ENCODE peak calls at places on chromosomes 6 and 20, in eight cellular contexts. K is WERI-Rb-1, Q is MCF 10A, F is endothelial cell, C is dorsolateral prefrontal cortex, D is astrocyte of the spinal cord, O is GM13976, Z is sigmoid colon. T is an unnamed sample.

GRCh38 chr6:155352812-155353211 is 38.5 kb upstream of the TFB1M start:
- DNase-seq in K (no peak), Q (peak), F (no peak), C (no peak), D (peak), O (no peak), Z (no peak), T (no peak)

GRCh38 chr20:56358600-56359211 is at the start of gene FAM210B:
- DNase-seq in K (peak), Q (peak), F (peak), C (peak), D (peak), O (peak), Z (peak), T (peak)

GRCh38 chr6:155645328-155645727 is 189.7 kb upstream of the NOX3 start:
- DNase-seq in K (no peak), Q (peak), F (no peak), C (no peak), D (peak), O (no peak), Z (no peak), T (no peak)

GRCh38 chr20:49668181-49668877 is 45.3 kb downstream of the B4GALT5 start:
- DNase-seq in K (no peak), Q (no peak), F (no peak), C (no peak), D (no peak), O (peak), Z (no peak), T (no peak)

GRCh38 chr20:31667315-31668285 is 29.9 kb downstream of the COX4I2 start:
- DNase-seq in K (no peak), Q (no peak), F (no peak), C (no peak), D (no peak), O (no peak), Z (no peak), T (no peak)

GRCh38 chr6:99241905-99242534 is 107.5 kb downstream of the FAXC start:
- DNase-seq in K (peak), Q (peak), F (peak), C (no peak), D (peak), O (peak), Z (no peak), T (peak)

GRCh38 chr6:7073810-7074525 is 33.8 kb upstream of the RREB1 start:
- DNase-seq in K (peak), Q (no peak), F (no peak), C (peak), D (no peak), O (peak), Z (no peak), T (no peak)

GRCh38 chr6:147053311-147053921 is 150.8 kb upstream of the STXBP5 start:
- DNase-seq in K (no peak), Q (no peak), F (no peak), C (no peak), D (no peak), O (no peak), Z (no peak), T (no peak)

GRCh38 chr6:37732688-37733087 is 35.0 kb upstream of the MDGA1 start:
- DNase-seq in K (no peak), Q (peak), F (no peak), C (no peak), D (no peak), O (no peak), Z (no peak), T (no peak)

GRCh38 chr6:34065470-34066283 is 80.2 kb downstream of the GRM4 start:
- DNase-seq in K (peak), Q (no peak), F (no peak), C (peak), D (no peak), O (no peak), Z (no peak), T (no peak)

GRCh38 chr6:148203970-148204369 is 138.7 kb upstream of the SASH1 start:
- DNase-seq in K (no peak), Q (no peak), F (no peak), C (no peak), D (peak), O (peak), Z (no peak), T (no peak)

GRCh38 chr6:137798846-137799245 is 68.2 kb upstream of the TNFAIP3 start:
- DNase-seq in K (no peak), Q (no peak), F (no peak), C (no peak), D (peak), O (no peak), Z (no peak), T (no peak)

GRCh38 chr6:47008397-47008763 is 33.8 kb downstream of the ADGRF1 start:
- DNase-seq in K (no peak), Q (no peak), F (no peak), C (no peak), D (no peak), O (no peak), Z (no peak), T (no peak)

GRCh38 chr20:63735859-63736718 is at the start of gene LIME1:
- DNase-seq in K (no peak), Q (no peak), F (no peak), C (no peak), D (no peak), O (peak), Z (peak), T (no peak)

GRCh38 chr6:89122625-89123024 is 4.8 kb upstream of the SRSF12 start:
- DNase-seq in K (no peak), Q (peak), F (no peak), C (no peak), D (peak), O (peak), Z (no peak), T (no peak)

GRCh38 chr20:52410182-52410647 is 218.6 kb upstream of the ZFP64 start:
- DNase-seq in K (no peak), Q (no peak), F (no peak), C (no peak), D (no peak), O (no peak), Z (no peak), T (no peak)

GRCh38 chr6:137043710-137044365 is 927 bp downstream of the IL20RA start:
- DNase-seq in K (peak), Q (peak), F (peak), C (no peak), D (peak), O (peak), Z (no peak), T (peak)

GRCh38 chr6:18742406-18742805 is 355.3 kb downstream of the RNF144B start:
- DNase-seq in K (no peak), Q (peak), F (no peak), C (no peak), D (peak), O (no peak), Z (no peak), T (no peak)

GRCh38 chr20:36181934-36182603 is 27.5 kb downstream of the EPB41L1 start:
- DNase-seq in K (no peak), Q (peak), F (no peak), C (no peak), D (peak), O (no peak), Z (no peak), T (no peak)

GRCh38 chr6:1995521-1996110 is 249.8 kb downstream of the GMDS start:
- DNase-seq in K (no peak), Q (no peak), F (no peak), C (no peak), D (peak), O (no peak), Z (no peak), T (no peak)

GRCh38 chr6:117494283-117494682 is 11.8 kb downstream of the DCBLD1 start:
- DNase-seq in K (no peak), Q (no peak), F (no peak), C (no peak), D (peak), O (no peak), Z (no peak), T (no peak)

GRCh38 chr6:16723833-16724232 is 37.4 kb downstream of the ATXN1 start:
- DNase-seq in K (no peak), Q (peak), F (no peak), C (no peak), D (peak), O (no peak), Z (no peak), T (no peak)

GRCh38 chr6:2436391-2437154 is 191.2 kb upstream of the GMDS start:
- DNase-seq in K (no peak), Q (no peak), F (no peak), C (no peak), D (no peak), O (no peak), Z (no peak), T (no peak)

GRCh38 chr6:3958255-3958654 is 109.1 kb downstream of the FAM50B start:
- DNase-seq in K (no peak), Q (no peak), F (no peak), C (no peak), D (no peak), O (no peak), Z (no peak), T (no peak)

GRCh38 chr20:46272389-46273047 is 35.8 kb downstream of the CDH22 start:
- DNase-seq in K (no peak), Q (no peak), F (no peak), C (no peak), D (no peak), O (no peak), Z (no peak), T (no peak)

GRCh38 chr6:2127484-2127911 is 117.9 kb downstream of the GMDS start:
- DNase-seq in K (no peak), Q (no peak), F (peak), C (no peak), D (no peak), O (peak), Z (peak), T (no peak)

GRCh38 chr6:35401514-35401913 is 50.6 kb upstream of the FANCE start:
- DNase-seq in K (no peak), Q (peak), F (no peak), C (no peak), D (no peak), O (no peak), Z (no peak), T (no peak)

GRCh38 chr20:36071848-36072247 is 82.7 kb upstream of the EPB41L1 start:
- DNase-seq in K (no peak), Q (no peak), F (no peak), C (no peak), D (no peak), O (no peak), Z (no peak), T (no peak)

GRCh38 chr6:53793318-53793975 is 1.4 kb upstream of the LRRC1 start:
- DNase-seq in K (peak), Q (peak), F (peak), C (peak), D (peak), O (peak), Z (peak), T (peak)

GRCh38 chr20:57650756-57651483 is 30.7 kb upstream of the ZBP1 start:
- DNase-seq in K (no peak), Q (no peak), F (no peak), C (peak), D (no peak), O (peak), Z (no peak), T (no peak)

GRCh38 chr6:11083956-11084355 is 9.7 kb upstream of the SMIM13 start:
- DNase-seq in K (peak), Q (no peak), F (no peak), C (no peak), D (no peak), O (no peak), Z (no peak), T (no peak)
- TF ChIP-seq CTCF in K (no peak), Q (no peak), F (no peak), C (no peak), D (no peak), O (no peak), Z (no peak), T (no peak)

GRCh38 chr6:127441881-127442280 is 17.3 kb downstream of the KIAA0408 start:
- DNase-seq in K (no peak), Q (no peak), F (no peak), C (no peak), D (no peak), O (no peak), Z (no peak), T (no peak)
- TF ChIP-seq CTCF in K (no peak), Q (no peak), F (no peak), C (no peak), D (no peak), O (no peak), Z (no peak), T (no peak)

DNA sequence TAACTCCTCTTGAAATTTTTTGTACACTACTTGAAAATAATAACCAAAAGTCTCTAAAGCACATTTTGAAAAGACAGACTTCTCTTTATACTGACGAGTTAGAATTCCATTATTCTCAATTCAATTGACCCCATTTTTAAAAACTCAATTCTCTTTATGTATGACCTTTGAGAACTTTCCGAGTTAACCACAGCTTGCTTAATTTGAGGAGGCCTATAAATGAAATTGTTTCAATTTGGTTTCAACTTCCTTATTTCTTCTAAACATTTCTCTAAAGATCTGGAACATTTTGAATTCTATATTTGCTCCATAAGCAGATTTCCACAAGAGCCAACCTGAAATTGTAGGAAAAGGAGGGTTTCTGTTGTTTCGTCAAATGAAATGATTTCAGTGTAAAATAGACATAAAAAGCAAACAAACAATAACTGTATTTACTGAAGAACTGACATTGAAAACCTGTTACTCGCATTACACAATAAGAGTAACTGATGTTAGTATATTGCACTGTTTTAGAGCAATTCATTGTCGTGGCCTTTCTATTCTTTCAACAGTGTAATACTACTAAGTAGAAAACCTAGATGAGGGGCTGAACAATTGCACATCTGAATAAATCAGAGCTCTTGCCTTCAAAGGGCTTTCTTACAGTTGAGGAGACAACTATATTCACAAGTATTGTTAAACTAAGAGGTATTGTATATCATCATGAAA is 223.6 kb downstream of the HIVEP2 start:
- DNase-seq in K (no peak), Q (no peak), F (no peak), C (no peak), D (no peak), O (no peak), Z (no peak), T (no peak)
- TF ChIP-seq CTCF in K (no peak), Q (no peak), F (no peak), C (no peak), D (no peak), O (no peak), Z (no peak), T (no peak)

GRCh38 chr20:10478205-10478604 is 43.1 kb downstream of the SLX4IP start:
- DNase-seq in K (no peak), Q (no peak), F (no peak), C (no peak), D (no peak), O (peak), Z (no peak), T (no peak)

GRCh38 chr20:10476319-10476724 is 41.2 kb downstream of the SLX4IP start:
- DNase-seq in K (no peak), Q (no peak), F (no peak), C (no peak), D (no peak), O (peak), Z (no peak), T (no peak)

GRCh38 chr20:10475225-10475624 is 40.1 kb downstream of the SLX4IP start:
- DNase-seq in K (no peak), Q (no peak), F (no peak), C (no peak), D (no peak), O (no peak), Z (no peak), T (no peak)

GRCh38 chr20:10478930-10479329 is 43.8 kb downstream of the SLX4IP start:
- DNase-seq in K (no peak), Q (no peak), F (no peak), C (no peak), D (no peak), O (no peak), Z (no peak), T (no peak)

GRCh38 chr20:10474606-10475184 is 39.6 kb downstream of the SLX4IP start:
- DNase-seq in K (no peak), Q (no peak), F (no peak), C (no peak), D (no peak), O (no peak), Z (peak), T (no peak)
- TF ChIP-seq CTCF in K (no peak), Q (no peak), F (no peak), C (no peak), D (no peak), O (no peak), Z (no peak), T (no peak)

DNA sequence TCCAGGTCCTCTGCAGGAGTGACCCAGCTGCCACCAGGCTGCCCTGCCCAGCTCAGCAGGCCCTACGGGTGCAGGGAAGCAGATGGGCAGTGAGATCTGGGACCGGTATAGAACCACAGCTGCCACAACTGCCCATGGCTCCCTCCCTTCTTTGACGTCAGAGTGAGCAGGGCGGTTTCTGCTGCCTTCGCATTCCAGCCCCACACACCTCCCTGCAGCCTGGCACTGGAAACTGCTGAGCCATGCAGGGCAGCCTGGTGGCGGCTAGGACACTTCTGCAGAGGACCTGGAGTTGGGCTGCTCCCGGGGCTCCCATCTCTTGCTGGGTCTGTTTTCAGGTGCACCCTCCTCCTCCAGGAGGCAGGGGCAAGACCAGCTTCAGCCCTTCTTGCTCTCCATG is 101.6 kb upstream of the CD93 start:
- DNase-seq in K (no peak), Q (peak), F (no peak), C (no peak), D (no peak), O (no peak), Z (no peak), T (no peak)
- TF ChIP-seq CTCF in K (no peak), Q (no peak), F (no peak), C (no peak), D (no peak), O (no peak), Z (no peak), T (no peak)

DNA sequence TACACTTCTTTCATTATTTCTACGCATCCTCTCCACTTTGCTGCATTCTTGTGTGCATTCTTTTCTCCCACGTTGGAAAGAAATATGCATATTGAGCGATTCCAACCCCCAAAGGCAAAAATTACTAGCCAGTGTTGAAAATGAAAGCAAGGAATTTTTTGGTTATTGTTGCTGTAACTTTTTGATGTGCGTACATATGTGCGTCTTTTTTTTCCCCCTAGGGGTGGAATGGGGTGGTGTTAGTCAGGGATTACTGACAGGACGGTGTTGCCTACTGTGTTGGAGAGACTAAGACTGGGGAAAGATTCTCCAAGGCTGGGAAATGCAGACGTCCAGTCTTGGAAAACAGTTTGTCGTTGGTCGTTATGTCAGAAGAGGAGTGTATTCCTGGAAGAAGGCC is 44.2 kb upstream of the ESR1 start:
- DNase-seq in K (peak), Q (peak), F (no peak), C (no peak), D (peak), O (no peak), Z (no peak), T (no peak)
- TF ChIP-seq CTCF in K (peak), Q (peak), F (peak), C (peak), D (peak), O (no peak), Z (no peak), T (peak)

GRCh38 chr6:30749554-30750378 is 5.4 kb upstream of the IER3 start:
- DNase-seq in K (no peak), Q (peak), F (no peak), C (no peak), D (no peak), O (no peak), Z (no peak), T (no peak)

GRCh38 chr6:30750379-30750668 is 6.0 kb upstream of the IER3 start:
- DNase-seq in K (no peak), Q (no peak), F (no peak), C (no peak), D (no peak), O (no peak), Z (no peak), T (no peak)

GRCh38 chr6:30748851-30749540 is 4.6 kb upstream of the IER3 start:
- DNase-seq in K (no peak), Q (peak), F (no peak), C (no peak), D (no peak), O (no peak), Z (no peak), T (no peak)

GRCh38 chr6:30754631-30755030 is 10.3 kb upstream of the IER3 start:
- DNase-seq in K (no peak), Q (no peak), F (no peak), C (no peak), D (no peak), O (no peak), Z (no peak), T (no peak)

GRCh38 chr6:30752164-30752927 is 8.0 kb upstream of the IER3 start:
- DNase-seq in K (no peak), Q (peak), F (no peak), C (peak), D (peak), O (no peak), Z (peak), T (no peak)
- TF ChIP-seq CTCF in K (no peak), Q (no peak), F (no peak), C (no peak), D (peak), O (no peak), Z (no peak), T (no peak)

DNA sequence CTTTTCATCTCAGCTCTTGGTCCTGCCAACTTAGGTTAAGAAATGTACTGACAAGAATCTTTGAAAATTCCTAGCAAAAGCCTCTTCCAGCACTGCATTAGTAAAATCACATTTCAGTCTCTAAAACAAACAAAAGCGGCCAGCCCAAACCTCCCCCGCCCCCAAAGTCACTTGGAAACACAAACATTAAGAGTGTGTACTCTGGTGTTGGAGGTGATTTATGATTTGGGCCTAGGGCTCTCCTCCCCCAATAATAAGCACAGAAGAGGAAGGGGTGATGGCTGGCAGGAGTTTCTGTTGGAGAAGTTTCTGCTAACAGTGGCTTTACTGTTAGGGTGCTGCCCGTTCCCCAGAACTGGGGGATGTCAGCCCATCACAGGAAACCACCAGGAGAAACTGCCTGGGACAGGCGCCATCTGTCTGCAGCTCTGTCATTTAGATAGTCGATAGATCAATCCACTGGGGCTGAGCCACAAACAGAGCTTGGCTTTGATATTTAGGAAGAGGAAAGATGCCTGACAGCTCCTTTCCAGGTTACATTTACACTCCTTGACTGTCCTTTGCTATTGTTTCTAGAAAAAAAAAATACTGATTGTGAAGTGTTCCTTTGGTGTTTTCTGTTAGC is 199.5 kb downstream of the CD83 start:
- DNase-seq in K (peak), Q (no peak), F (no peak), C (no peak), D (no peak), O (peak), Z (no peak), T (no peak)
- TF ChIP-seq CTCF in K (peak), Q (no peak), F (no peak), C (no peak), D (peak), O (peak), Z (no peak), T (peak)